ENCODE peak calls at places on chromosomes 7 and 10, in five cellular contexts. One of them, this sample, is unnamed.
A peak's percentile ranks its signal among the peaks of the same experiment; 100 is the strongest.

GRCh38 chr10:48573045-48573444 is 31.8 kb downstream of the ARHGAP22 start:
- DNase-seq in WTC11: no peak
- DNase-seq in amniotic stem cell: no peak
- DNase-seq in T-helper 2 cell: no peak
- DNase-seq in left ventricle myocardium inferior: no peak
- DNase-seq in this sample: no peak

GRCh38 chr7:76040126-76040525 is 7.7 kb downstream of the STYXL1 start:
- DNase-seq in WTC11: no peak
- DNase-seq in amniotic stem cell: no peak
- DNase-seq in T-helper 2 cell: no peak
- DNase-seq in left ventricle myocardium inferior: no peak
- DNase-seq in this sample: no peak

GRCh38 chr10:17074548-17074860 is 55.1 kb downstream of the CUBN start:
- DNase-seq in WTC11: no peak
- DNase-seq in amniotic stem cell: no peak
- DNase-seq in T-helper 2 cell: no peak
- DNase-seq in left ventricle myocardium inferior: no peak
- DNase-seq in this sample: no peak

GRCh38 chr10:77195101-77195500 is 442.5 kb downstream of the KCNMA1 start:
- DNase-seq in WTC11: no peak
- DNase-seq in amniotic stem cell: peak; percentile 22
- DNase-seq in T-helper 2 cell: no peak
- DNase-seq in left ventricle myocardium inferior: no peak
- DNase-seq in this sample: no peak

GRCh38 chr10:70985824-70986336 is 97.5 kb upstream of the PCBD1 start:
- DNase-seq in WTC11: no peak
- DNase-seq in amniotic stem cell: no peak
- DNase-seq in T-helper 2 cell: no peak
- DNase-seq in left ventricle myocardium inferior: no peak
- DNase-seq in this sample: no peak

GRCh38 chr7:106127984-106128780 is 16.1 kb upstream of the SYPL1 start:
- DNase-seq in WTC11: no peak
- DNase-seq in amniotic stem cell: no peak
- DNase-seq in T-helper 2 cell: no peak
- DNase-seq in left ventricle myocardium inferior: no peak
- DNase-seq in this sample: no peak

GRCh38 chr10:4775808-4776207 is 50.2 kb upstream of the AKR1E2 start:
- DNase-seq in WTC11: no peak
- DNase-seq in amniotic stem cell: no peak
- DNase-seq in T-helper 2 cell: no peak
- DNase-seq in left ventricle myocardium inferior: no peak
- DNase-seq in this sample: no peak

GRCh38 chr7:38934536-38934935 is 25.5 kb upstream of the VPS41 start:
- DNase-seq in WTC11: no peak
- DNase-seq in amniotic stem cell: no peak
- DNase-seq in T-helper 2 cell: no peak
- DNase-seq in left ventricle myocardium inferior: no peak
- DNase-seq in this sample: no peak

GRCh38 chr7:16431646-16432424 is 10.5 kb upstream of the CRPPA start:
- DNase-seq in WTC11: no peak
- DNase-seq in amniotic stem cell: no peak
- DNase-seq in T-helper 2 cell: no peak
- DNase-seq in left ventricle myocardium inferior: no peak
- DNase-seq in this sample: no peak

GRCh38 chr10:13716161-13717071 is 129.7 kb downstream of the PRPF18 start:
- DNase-seq in WTC11: no peak
- DNase-seq in amniotic stem cell: no peak
- DNase-seq in T-helper 2 cell: no peak
- DNase-seq in left ventricle myocardium inferior: peak; percentile 50
- DNase-seq in this sample: no peak

GRCh38 chr7:69256634-69257081 is 341.6 kb upstream of the AUTS2 start:
- DNase-seq in WTC11: no peak
- DNase-seq in amniotic stem cell: no peak
- DNase-seq in T-helper 2 cell: no peak
- DNase-seq in left ventricle myocardium inferior: peak; percentile 52
- DNase-seq in this sample: no peak

GRCh38 chr10:44929356-44930113 is 18.4 kb downstream of the TMEM72 start:
- DNase-seq in WTC11: no peak
- DNase-seq in amniotic stem cell: no peak
- DNase-seq in T-helper 2 cell: no peak
- DNase-seq in left ventricle myocardium inferior: no peak
- DNase-seq in this sample: no peak

GRCh38 chr7:21550076-21550475 is 7.2 kb downstream of the DNAH11 start:
- DNase-seq in WTC11: no peak
- DNase-seq in amniotic stem cell: no peak
- DNase-seq in T-helper 2 cell: no peak
- DNase-seq in left ventricle myocardium inferior: no peak
- DNase-seq in this sample: no peak

GRCh38 chr10:45513586-45513985 is 139.6 kb downstream of the ALOX5 start:
- DNase-seq in WTC11: no peak
- DNase-seq in amniotic stem cell: no peak
- DNase-seq in T-helper 2 cell: no peak
- DNase-seq in left ventricle myocardium inferior: no peak
- DNase-seq in this sample: no peak

GRCh38 chr7:52876402-52876801 is 159.0 kb upstream of the POM121L12 start:
- DNase-seq in WTC11: no peak
- DNase-seq in amniotic stem cell: no peak
- DNase-seq in T-helper 2 cell: no peak
- DNase-seq in left ventricle myocardium inferior: no peak
- DNase-seq in this sample: no peak

GRCh38 chr7:117724898-117725297 is 148.3 kb downstream of the CTTNBP2 start:
- DNase-seq in WTC11: no peak
- DNase-seq in amniotic stem cell: no peak
- DNase-seq in T-helper 2 cell: no peak
- DNase-seq in left ventricle myocardium inferior: no peak
- DNase-seq in this sample: no peak

GRCh38 chr7:96402913-96403312 is 81.0 kb upstream of the SLC25A13 start:
- DNase-seq in WTC11: no peak
- DNase-seq in amniotic stem cell: no peak
- DNase-seq in T-helper 2 cell: no peak
- DNase-seq in left ventricle myocardium inferior: no peak
- DNase-seq in this sample: no peak

GRCh38 chr7:151351967-151352366 is 10.4 kb downstream of the NUB1 start:
- DNase-seq in WTC11: no peak
- DNase-seq in amniotic stem cell: no peak
- DNase-seq in T-helper 2 cell: peak; percentile 88
- DNase-seq in left ventricle myocardium inferior: no peak
- DNase-seq in this sample: no peak

GRCh38 chr10:101041252-101041761 is 10.3 kb downstream of the SFXN3 start:
- DNase-seq in WTC11: peak; percentile 87
- DNase-seq in amniotic stem cell: peak; percentile 60
- DNase-seq in T-helper 2 cell: peak; percentile 62
- DNase-seq in left ventricle myocardium inferior: peak; percentile 75
- DNase-seq in this sample: peak; percentile 57

GRCh38 chr7:96277921-96278320 is 44.0 kb downstream of the SLC25A13 start:
- DNase-seq in WTC11: no peak
- DNase-seq in amniotic stem cell: no peak
- DNase-seq in T-helper 2 cell: no peak
- DNase-seq in left ventricle myocardium inferior: no peak
- DNase-seq in this sample: no peak

GRCh38 chr10:28631896-28632596 is 45.3 kb upstream of the BAMBI start:
- DNase-seq in WTC11: no peak
- DNase-seq in amniotic stem cell: no peak
- DNase-seq in T-helper 2 cell: no peak
- DNase-seq in left ventricle myocardium inferior: no peak
- DNase-seq in this sample: no peak

GRCh38 chr10:63711866-63712716 is 190.9 kb downstream of the REEP3 start:
- DNase-seq in WTC11: no peak
- DNase-seq in amniotic stem cell: peak; percentile 67
- DNase-seq in T-helper 2 cell: no peak
- DNase-seq in left ventricle myocardium inferior: peak; percentile 93
- DNase-seq in this sample: no peak

GRCh38 chr7:119896386-119896785 is 376.6 kb upstream of the KCND2 start:
- DNase-seq in WTC11: no peak
- DNase-seq in amniotic stem cell: no peak
- DNase-seq in T-helper 2 cell: no peak
- DNase-seq in left ventricle myocardium inferior: no peak
- DNase-seq in this sample: no peak

GRCh38 chr10:132802048-132802447 is 16.1 kb upstream of the NKX6-2 start:
- DNase-seq in WTC11: no peak
- DNase-seq in amniotic stem cell: no peak
- DNase-seq in T-helper 2 cell: no peak
- DNase-seq in left ventricle myocardium inferior: no peak
- DNase-seq in this sample: no peak

GRCh38 chr7:23349484-23350157 is 50.5 kb downstream of the MALSU1 start:
- DNase-seq in WTC11: no peak
- DNase-seq in amniotic stem cell: peak; percentile 49
- DNase-seq in T-helper 2 cell: no peak
- DNase-seq in left ventricle myocardium inferior: no peak
- DNase-seq in this sample: no peak

GRCh38 chr10:11950325-11951018 is 92.1 kb downstream of the UPF2 start:
- DNase-seq in WTC11: no peak
- DNase-seq in amniotic stem cell: no peak
- DNase-seq in T-helper 2 cell: no peak
- DNase-seq in left ventricle myocardium inferior: no peak
- DNase-seq in this sample: no peak

GRCh38 chr10:35386594-35387174 is 50.4 kb downstream of the CCNY start:
- DNase-seq in WTC11: no peak
- DNase-seq in amniotic stem cell: no peak
- DNase-seq in T-helper 2 cell: no peak
- DNase-seq in left ventricle myocardium inferior: peak; percentile 68
- DNase-seq in this sample: no peak

GRCh38 chr10:102812213-102812876 is 24.9 kb downstream of the CYP17A1 start:
- DNase-seq in WTC11: no peak
- DNase-seq in amniotic stem cell: no peak
- DNase-seq in T-helper 2 cell: no peak
- DNase-seq in left ventricle myocardium inferior: peak; percentile 29
- DNase-seq in this sample: no peak

GRCh38 chr7:78047800-78048199 is 249.2 kb downstream of the PHTF2 start:
- DNase-seq in WTC11: no peak
- DNase-seq in amniotic stem cell: no peak
- DNase-seq in T-helper 2 cell: no peak
- DNase-seq in left ventricle myocardium inferior: no peak
- DNase-seq in this sample: no peak

GRCh38 chr7:43248961-43249807 is 136.7 kb downstream of the HECW1 start:
- DNase-seq in WTC11: no peak
- DNase-seq in amniotic stem cell: no peak
- DNase-seq in T-helper 2 cell: no peak
- DNase-seq in left ventricle myocardium inferior: no peak
- DNase-seq in this sample: no peak

GRCh38 chr7:34096135-34096775 is 190.9 kb downstream of the BMPER start:
- DNase-seq in WTC11: no peak
- DNase-seq in amniotic stem cell: no peak
- DNase-seq in T-helper 2 cell: no peak
- DNase-seq in left ventricle myocardium inferior: peak; percentile 65
- DNase-seq in this sample: no peak